ENCODE peak calls at places on chromosome 11, in six cellular contexts. M, B, R, A, K and O are unnamed samples. For H3K4me1, the result is how much of the 10 kb centered on the place peaks cover.

GRCh38 chr11:2693271-2693833 is 6.4 kb downstream of the KCNQ1OT1 start:
- DNase-seq in M (peak), B (peak), R (no peak), A (no peak), K (no peak), O (no peak)

GRCh38 chr11:69744435-69744834 is 30.7 kb downstream of the FGF4 start:
- DNase-seq in M (no peak), B (peak), R (peak), A (no peak), K (peak), O (peak)

GRCh38 chr11:122275513-122275912 is 159.5 kb upstream of the BLID start:
- DNase-seq in M (no peak), B (no peak), R (no peak), A (no peak), K (no peak), O (no peak)

GRCh38 chr11:23425379-23425778 is 565.1 kb upstream of the CCDC179 start:
- DNase-seq in M (no peak), B (no peak), R (peak), A (no peak), K (no peak), O (no peak)

GRCh38 chr11:93020248-93021088 is 51.0 kb downstream of the MTNR1B start:
- DNase-seq in M (no peak), B (peak), R (peak), A (peak), K (peak), O (peak)

GRCh38 chr11:63567044-63567840 is 4.1 kb upstream of the PLAAT2 start:
- DNase-seq in M (no peak), B (peak), R (peak), A (no peak), K (peak), O (peak)

GRCh38 chr11:69683764-69684333 is 8.7 kb upstream of the LTO1 start:
- DNase-seq in M (peak), B (peak), R (no peak), A (no peak), K (peak), O (no peak)

GRCh38 chr11:6646631-6647281 is 8.9 kb downstream of the DCHS1 start:
- DNase-seq in M (no peak), B (no peak), R (peak), A (no peak), K (no peak), O (peak)

GRCh38 chr11:23257088-23257487 is 396.8 kb upstream of the CCDC179 start:
- DNase-seq in M (no peak), B (no peak), R (no peak), A (no peak), K (no peak), O (no peak)

GRCh38 chr11:79329561-79329960 is 111.3 kb downstream of the TENM4 start:
- DNase-seq in M (no peak), B (no peak), R (no peak), A (no peak), K (no peak), O (no peak)

GRCh38 chr11:128506999-128507591 is 80.3 kb downstream of the ETS1 start:
- DNase-seq in M (no peak), B (peak), R (peak), A (no peak), K (no peak), O (peak)

GRCh38 chr11:84648413-84648812 is 978.7 kb downstream of the DLG2 start:
- DNase-seq in M (no peak), B (peak), R (no peak), A (peak), K (no peak), O (no peak)

GRCh38 chr11:3218483-3219280 is at the start of gene MRGPRG:
- DNase-seq in M (peak), B (no peak), R (no peak), A (no peak), K (no peak), O (no peak)

GRCh38 chr11:107787733-107788132 is 70.9 kb downstream of the SLC35F2 start:
- DNase-seq in M (peak), B (peak), R (no peak), A (no peak), K (no peak), O (no peak)

GRCh38 chr11:35146074-35146521 is 7.1 kb downstream of the CD44 start:
- DNase-seq in M (no peak), B (no peak), R (no peak), A (no peak), K (no peak), O (peak)

GRCh38 chr11:11463397-11463796 is 110.3 kb upstream of the CSNK2A3 start:
- DNase-seq in M (no peak), B (no peak), R (no peak), A (no peak), K (no peak), O (peak)

GRCh38 chr11:93521086-93521485 is 22.1 kb downstream of the SMCO4 start:
- DNase-seq in M (no peak), B (no peak), R (no peak), A (no peak), K (no peak), O (no peak)

GRCh38 chr11:86569109-86569508 is 103.3 kb downstream of the ME3 start:
- DNase-seq in M (no peak), B (no peak), R (no peak), A (no peak), K (no peak), O (no peak)

GRCh38 chr11:30143098-30143705 is 87.6 kb upstream of the FSHB start:
- DNase-seq in M (no peak), B (peak), R (peak), A (peak), K (peak), O (peak)

GRCh38 chr11:12052676-12053605 is 44.5 kb upstream of the DKK3 start:
- DNase-seq in M (no peak), B (peak), R (no peak), A (no peak), K (no peak), O (no peak)

GRCh38 chr11:95231881-95232605 is 1.0 kb upstream of the SESN3 start:
- DNase-seq in M (peak), B (peak), R (no peak), A (no peak), K (peak), O (peak)

GRCh38 chr11:73981051-73981805 is 1.4 kb downstream of the UCP2 start:
- DNase-seq in M (no peak), B (no peak), R (no peak), A (no peak), K (no peak), O (no peak)

GRCh38 chr11:78290293-78291176 is 101.8 kb downstream of the USP35 start:
- DNase-seq in M (no peak), B (no peak), R (peak), A (no peak), K (peak), O (peak)

GRCh38 chr11:35970445-35970844 is 26.6 kb downstream of the LDLRAD3 start:
- DNase-seq in M (no peak), B (no peak), R (no peak), A (no peak), K (no peak), O (no peak)

GRCh38 chr11:10327254-10327653 is 22.4 kb downstream of the ADM start:
- DNase-seq in M (no peak), B (no peak), R (peak), A (no peak), K (no peak), O (no peak)

GRCh38 chr11:64619811-64620285 is 28.8 kb downstream of the SLC22A12 start:
- DNase-seq in M (no peak), B (peak), R (peak), A (no peak), K (no peak), O (peak)

DNA sequence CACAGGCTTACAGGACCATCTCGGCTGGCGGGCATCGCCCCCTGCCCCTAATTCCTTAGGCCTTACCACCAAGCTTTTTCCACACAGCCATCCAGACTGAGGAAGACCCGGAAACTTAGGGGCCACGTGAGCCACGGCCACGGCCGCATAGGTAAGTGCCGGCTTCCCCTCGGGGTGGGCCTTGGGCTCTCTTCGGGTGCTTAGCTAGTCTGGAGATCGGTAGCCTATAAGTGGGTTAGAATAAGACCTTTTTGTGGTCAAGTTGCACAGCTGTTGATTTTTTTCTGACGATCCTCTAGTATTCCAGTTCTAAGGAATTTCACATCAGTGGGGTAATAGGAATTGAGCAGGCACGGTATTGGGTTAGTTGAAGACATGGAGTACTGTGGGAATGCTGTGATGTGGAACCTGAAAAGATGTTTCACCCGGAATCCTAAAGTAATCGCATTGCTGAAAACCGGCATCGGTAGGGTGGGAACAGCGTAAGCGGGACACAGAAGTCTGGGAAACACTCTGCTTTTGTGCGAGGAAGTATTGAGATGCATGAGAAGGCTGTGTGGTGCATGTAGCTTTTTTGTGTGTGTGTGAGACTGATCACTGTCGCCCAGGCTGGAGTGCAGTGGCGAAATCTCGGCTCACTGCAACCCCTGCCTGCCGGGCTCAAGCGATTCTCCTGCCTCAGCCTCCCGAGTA is 669 bp downstream of the RPL27A start:
- DNase-seq in M (no peak), B (peak), R (no peak), A (no peak), K (peak), O (no peak)
- H2BK120ac ChIP-seq in M (no peak), B (no peak), R (peak), A (no peak), K (peak), O (peak)

GRCh38 chr11:72740060-72740424 is 12.2 kb downstream of the ARAP1 start:
- DNase-seq in M (no peak), B (no peak), R (no peak), A (no peak), K (no peak), O (peak)
- H3K4me1 ChIP-seq in M (under half), B (under half), R (under half), A (under half), K (under half), O (under half)

GRCh38 chr11:4727171-4727570 is 22.6 kb downstream of the MMP26 start:
- DNase-seq in M (no peak), B (no peak), R (no peak), A (no peak), K (no peak), O (no peak)
- H3K4me3 ChIP-seq in M (no peak), B (no peak), R (no peak), A (no peak), K (no peak), O (no peak)

GRCh38 chr11:119460582-119460981 is 37.6 kb upstream of the THY1 start:
- DNase-seq in M (no peak), B (no peak), R (peak), A (no peak), K (no peak), O (peak)
- H2BK120ac ChIP-seq in M (no peak), B (no peak), R (peak), A (no peak), K (no peak), O (no peak)

GRCh38 chr11:68345776-68346728 is 33.7 kb downstream of the LRP5 start:
- DNase-seq in M (no peak), B (no peak), R (no peak), A (no peak), K (no peak), O (no peak)

GRCh38 chr11:68350759-68351449 is 38.5 kb downstream of the LRP5 start:
- DNase-seq in M (no peak), B (no peak), R (no peak), A (no peak), K (no peak), O (no peak)

GRCh38 chr11:68347345-68347744 is 35.0 kb downstream of the LRP5 start:
- DNase-seq in M (no peak), B (no peak), R (no peak), A (no peak), K (no peak), O (no peak)

GRCh38 chr11:68349461-68350249 is 37.3 kb downstream of the LRP5 start:
- DNase-seq in M (no peak), B (no peak), R (no peak), A (no peak), K (no peak), O (no peak)

DNA sequence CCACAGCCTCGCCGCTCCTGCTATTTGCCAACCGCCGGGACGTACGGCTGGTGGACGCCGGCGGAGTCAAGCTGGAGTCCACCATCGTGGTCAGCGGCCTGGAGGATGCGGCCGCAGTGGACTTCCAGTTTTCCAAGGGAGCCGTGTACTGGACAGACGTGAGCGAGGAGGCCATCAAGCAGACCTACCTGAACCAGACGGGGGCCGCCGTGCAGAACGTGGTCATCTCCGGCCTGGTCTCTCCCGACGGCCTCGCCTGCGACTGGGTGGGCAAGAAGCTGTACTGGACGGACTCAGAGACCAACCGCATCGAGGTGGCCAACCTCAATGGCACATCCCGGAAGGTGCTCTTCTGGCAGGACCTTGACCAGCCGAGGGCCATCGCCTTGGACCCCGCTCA is 35.5 kb downstream of the LRP5 start:
- DNase-seq in M (no peak), B (no peak), R (no peak), A (no peak), K (no peak), O (no peak)
- H3K4me1 ChIP-seq in M (under half), B (under half), R (under half), A (under half), K (under half), O (under half)

GRCh38 chr11:114736806-114737205 is 58.5 kb downstream of the NXPE2 start:
- DNase-seq in M (no peak), B (peak), R (no peak), A (no peak), K (no peak), O (no peak)
- H3K4me3 ChIP-seq in M (no peak), B (no peak), R (no peak), A (no peak), K (no peak), O (no peak)

DNA sequence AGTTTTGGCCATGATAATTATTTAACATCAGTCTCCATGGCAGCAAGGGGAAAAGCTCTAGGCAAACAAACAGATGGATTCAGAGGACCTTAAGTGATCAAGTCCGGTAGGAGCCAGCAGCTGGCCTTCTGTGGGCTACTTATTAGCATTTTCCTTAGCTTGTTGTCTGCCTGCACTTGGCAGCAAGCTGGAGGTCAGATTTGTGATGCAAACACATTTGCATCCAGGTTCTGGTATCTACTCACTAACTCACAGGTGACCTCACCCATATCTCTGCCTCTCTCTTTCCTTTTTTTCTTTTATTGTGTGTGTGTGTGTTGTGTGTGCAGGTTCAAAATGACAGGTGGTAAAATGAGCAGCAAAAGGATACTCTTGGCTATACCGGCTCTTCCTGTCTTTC is 32.3 kb downstream of the ARHGAP42 start:
- DNase-seq in M (no peak), B (peak), R (peak), A (no peak), K (no peak), O (peak)
- H2BK120ac ChIP-seq in M (no peak), B (no peak), R (no peak), A (no peak), K (no peak), O (no peak)